ENCODE peak calls at places on chromosomes 6 and 20, in eight cellular contexts. H is astrocyte of the spinal cord, L is foreskin keratinocyte, B is GM23338, M is lower lobe of right lung, F is K562, K is fibroblast of the aortic adventitia, N is neural progenitor cell. C is an unnamed sample.

GRCh38 chr6:80143312-80143960 is 37.0 kb downstream of the BCKDHB start:
- DNase-seq in H (peak), L (peak), B (no peak), M (peak), F (no peak), K (peak), N (no peak), C (no peak)

GRCh38 chr6:117275205-117275604 is 9.8 kb downstream of the VGLL2 start:
- DNase-seq in H (no peak), L (no peak), B (no peak), M (no peak), F (no peak), K (no peak), N (no peak), C (no peak)

GRCh38 chr6:12815884-12816600 is 99.5 kb downstream of the PHACTR1 start:
- DNase-seq in H (no peak), L (peak), B (no peak), M (no peak), F (no peak), K (no peak), N (no peak), C (no peak)

GRCh38 chr20:44586289-44586911 is 4.0 kb downstream of the PKIG start:
- DNase-seq in H (no peak), L (no peak), B (no peak), M (no peak), F (no peak), K (no peak), N (no peak), C (no peak)

GRCh38 chr6:169292340-169293124 is 38.9 kb upstream of the THBS2 start:
- DNase-seq in H (peak), L (peak), B (no peak), M (no peak), F (peak), K (peak), N (no peak), C (peak)

GRCh38 chr20:63711085-63711645 is 3.3 kb downstream of the ZGPAT start:
- DNase-seq in H (no peak), L (no peak), B (no peak), M (no peak), F (no peak), K (no peak), N (no peak), C (no peak)

GRCh38 chr6:54073487-54073886 is 37.8 kb upstream of the MLIP start:
- DNase-seq in H (no peak), L (no peak), B (peak), M (no peak), F (no peak), K (no peak), N (no peak), C (no peak)

GRCh38 chr6:19719691-19720127 is 117.5 kb upstream of the ID4 start:
- DNase-seq in H (peak), L (no peak), B (peak), M (no peak), F (no peak), K (peak), N (peak), C (no peak)

GRCh38 chr6:30124391-30124790 is 11.5 kb upstream of the TRIM31 start:
- DNase-seq in H (no peak), L (no peak), B (no peak), M (no peak), F (no peak), K (no peak), N (no peak), C (no peak)

GRCh38 chr20:50577175-50578018 is 67.2 kb downstream of the PTPN1 start:
- DNase-seq in H (no peak), L (no peak), B (no peak), M (peak), F (no peak), K (no peak), N (no peak), C (no peak)

GRCh38 chr20:29873946-29874345 is 1383.5 kb upstream of the DEFB115 start:
- DNase-seq in H (peak), L (peak), B (peak), M (peak), F (peak), K (peak), N (peak), C (peak)

GRCh38 chr6:34516391-34517324 is 39.5 kb downstream of the SPDEF start:
- DNase-seq in H (no peak), L (no peak), B (no peak), M (peak), F (no peak), K (no peak), N (no peak), C (no peak)

GRCh38 chr6:7129784-7130569 is 22.2 kb downstream of the RREB1 start:
- DNase-seq in H (peak), L (peak), B (no peak), M (peak), F (no peak), K (peak), N (no peak), C (peak)

GRCh38 chr6:164344801-164345291 is 930.3 kb downstream of the QKI start:
- DNase-seq in H (no peak), L (no peak), B (peak), M (no peak), F (no peak), K (peak), N (peak), C (no peak)

GRCh38 chr6:165630544-165630953 is 32.5 kb downstream of the PDE10A start:
- DNase-seq in H (no peak), L (no peak), B (no peak), M (no peak), F (no peak), K (no peak), N (no peak), C (no peak)

GRCh38 chr20:25177890-25178321 is 17.6 kb upstream of the ENTPD6 start:
- DNase-seq in H (peak), L (peak), B (no peak), M (peak), F (no peak), K (peak), N (no peak), C (no peak)

GRCh38 chr6:140180306-140180705 is 805.9 kb upstream of the CITED2 start:
- DNase-seq in H (no peak), L (no peak), B (no peak), M (no peak), F (no peak), K (no peak), N (no peak), C (no peak)

GRCh38 chr20:45867129-45867810 is 9.9 kb downstream of the ZSWIM3 start:
- DNase-seq in H (no peak), L (no peak), B (no peak), M (no peak), F (no peak), K (no peak), N (no peak), C (no peak)

GRCh38 chr6:83954371-83954770 is 79.2 kb upstream of the MRAP2 start:
- DNase-seq in H (no peak), L (no peak), B (no peak), M (no peak), F (no peak), K (no peak), N (no peak), C (no peak)

GRCh38 chr6:35294308-35294945 is 3.2 kb upstream of the DEF6 start:
- DNase-seq in H (peak), L (no peak), B (peak), M (no peak), F (peak), K (peak), N (peak), C (no peak)

GRCh38 chr6:154154389-154154967 is 115.4 kb downstream of the OPRM1 start:
- DNase-seq in H (peak), L (peak), B (peak), M (no peak), F (peak), K (peak), N (peak), C (no peak)

GRCh38 chr6:101445527-101445926 is 52.0 kb downstream of the GRIK2 start:
- DNase-seq in H (peak), L (peak), B (no peak), M (no peak), F (no peak), K (peak), N (no peak), C (no peak)

GRCh38 chr6:137762168-137763090 is 104.6 kb upstream of the TNFAIP3 start:
- DNase-seq in H (no peak), L (no peak), B (no peak), M (no peak), F (no peak), K (no peak), N (no peak), C (no peak)

GRCh38 chr6:89330910-89331309 is 15.8 kb upstream of the GABRR2 start:
- DNase-seq in H (no peak), L (no peak), B (no peak), M (no peak), F (no peak), K (no peak), N (no peak), C (no peak)

GRCh38 chr6:96816182-96816888 is 20.9 kb downstream of the GPR63 start:
- DNase-seq in H (peak), L (no peak), B (peak), M (no peak), F (no peak), K (peak), N (peak), C (no peak)

GRCh38 chr6:37347177-37348145 is 6.3 kb upstream of the RNF8 start:
- DNase-seq in H (no peak), L (no peak), B (no peak), M (no peak), F (no peak), K (no peak), N (no peak), C (no peak)

GRCh38 chr6:26273673-26274595 is 91.1 kb upstream of the BTN3A2 start:
- DNase-seq in H (peak), L (peak), B (no peak), M (no peak), F (no peak), K (peak), N (no peak), C (no peak)

GRCh38 chr6:32982702-32983492 is 14.5 kb downstream of the BRD2 start:
- DNase-seq in H (no peak), L (peak), B (no peak), M (no peak), F (peak), K (no peak), N (no peak), C (no peak)

GRCh38 chr6:107707346-107708270 is 116.5 kb downstream of the SCML4 start:
- DNase-seq in H (no peak), L (no peak), B (no peak), M (no peak), F (no peak), K (no peak), N (no peak), C (no peak)

GRCh38 chr6:22925920-22926587 is 356.7 kb downstream of the HDGFL1 start:
- DNase-seq in H (no peak), L (peak), B (no peak), M (no peak), F (no peak), K (peak), N (no peak), C (no peak)

GRCh38 chr20:12072945-12073245 is 155.2 kb downstream of the BTBD3 start:
- DNase-seq in H (peak), L (no peak), B (no peak), M (no peak), F (no peak), K (peak), N (no peak), C (no peak)

GRCh38 chr20:10316582-10316981 is 98.0 kb downstream of the SNAP25 start:
- DNase-seq in H (no peak), L (no peak), B (peak), M (no peak), F (peak), K (no peak), N (no peak), C (no peak)

GRCh38 chr6:44010411-44011349 is 116.6 kb downstream of the MRPL14 start:
- DNase-seq in H (peak), L (peak), B (no peak), M (no peak), F (no peak), K (peak), N (no peak), C (peak)

GRCh38 chr6:157490870-157491269 is 109.9 kb downstream of the ZDHHC14 start:
- DNase-seq in H (no peak), L (no peak), B (no peak), M (no peak), F (no peak), K (no peak), N (no peak), C (no peak)

GRCh38 chr20:62235001-62235776 is 3.1 kb upstream of the OSBPL2 start:
- DNase-seq in H (no peak), L (no peak), B (no peak), M (no peak), F (no peak), K (no peak), N (no peak), C (no peak)

GRCh38 chr6:75203721-75204120 is 2.1 kb downstream of the COL12A1 start:
- DNase-seq in H (no peak), L (peak), B (no peak), M (no peak), F (no peak), K (peak), N (no peak), C (no peak)

GRCh38 chr6:75202676-75203131 is 3.1 kb downstream of the COL12A1 start:
- DNase-seq in H (peak), L (peak), B (peak), M (no peak), F (no peak), K (no peak), N (peak), C (no peak)

GRCh38 chr6:75199856-75200255 is 6.0 kb downstream of the COL12A1 start:
- DNase-seq in H (peak), L (no peak), B (no peak), M (no peak), F (no peak), K (peak), N (no peak), C (no peak)

GRCh38 chr6:75201076-75201475 is 4.8 kb downstream of the COL12A1 start:
- DNase-seq in H (no peak), L (no peak), B (no peak), M (no peak), F (no peak), K (no peak), N (no peak), C (no peak)

DNA sequence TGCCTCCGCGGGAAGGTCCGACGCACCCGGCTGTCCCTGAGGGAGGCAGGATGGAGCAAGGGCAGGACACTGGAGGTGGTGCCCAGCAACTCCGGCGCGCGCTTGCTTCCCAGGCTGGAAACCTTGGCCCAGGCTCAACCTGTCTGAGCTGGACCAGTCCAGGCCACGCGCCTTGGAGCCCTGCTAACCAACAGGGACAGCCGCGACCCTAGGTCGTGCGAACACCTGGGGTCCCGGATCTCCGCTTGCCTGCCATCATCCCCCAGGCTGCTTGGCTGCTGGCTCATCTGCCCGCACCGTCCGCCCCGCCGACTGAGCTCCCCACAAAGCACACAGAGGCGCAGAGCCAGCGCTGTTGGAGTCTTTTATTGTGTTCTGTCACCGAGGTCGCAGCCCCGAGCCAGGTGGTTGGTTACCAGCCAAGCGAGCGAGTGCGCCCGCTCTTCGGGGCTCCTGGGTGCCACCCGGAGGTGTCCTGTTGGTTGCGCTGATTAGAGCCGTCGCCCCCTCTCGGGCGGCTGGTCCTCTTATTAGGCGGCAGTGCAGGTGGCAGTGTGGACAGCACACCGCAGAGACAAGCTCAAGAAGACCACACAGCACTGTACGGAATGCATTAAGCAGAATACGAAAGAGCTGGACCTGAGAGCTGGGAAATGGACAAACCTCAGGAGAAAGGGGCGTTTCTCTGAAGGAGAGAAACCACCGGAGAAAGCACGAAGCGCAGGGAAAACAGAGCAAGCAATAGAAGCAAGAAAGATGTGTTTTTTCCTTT is 3.8 kb downstream of the COL12A1 start:
- DNase-seq in H (peak), L (no peak), B (peak), M (peak), F (no peak), K (no peak), N (peak), C (no peak)
- TF ChIP-seq CTCF in H (no peak), L (no peak), B (no peak), M (no peak), F (no peak), K (no peak), N (peak), C (no peak)

DNA sequence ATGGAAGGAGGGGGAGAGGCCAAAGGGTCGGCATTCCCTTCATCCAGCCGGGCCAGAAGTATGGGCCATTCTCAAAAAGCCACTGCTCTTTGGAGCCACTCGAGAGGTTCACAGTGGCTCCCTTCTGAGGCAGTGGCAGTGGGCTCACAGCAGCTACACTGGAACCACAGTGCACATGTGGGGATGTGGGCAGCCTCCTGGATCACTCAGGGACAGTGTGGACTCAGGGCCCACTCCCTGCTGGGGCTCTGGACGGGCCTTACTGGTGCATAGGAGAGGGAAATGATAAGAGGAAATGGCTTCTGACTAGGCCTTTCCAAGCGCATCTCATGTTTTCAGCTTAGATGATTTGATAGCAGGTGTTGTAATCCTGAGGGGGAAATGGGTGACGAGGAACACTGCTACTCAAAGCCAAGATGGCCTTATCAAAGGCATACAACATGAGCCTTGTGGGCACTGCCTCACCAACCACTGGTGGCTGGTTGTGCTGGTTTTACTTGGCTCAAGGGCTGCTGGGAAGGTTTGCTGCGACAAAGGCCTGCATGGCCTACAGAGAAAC is 44.0 kb downstream of the PANK2 start:
- DNase-seq in H (no peak), L (no peak), B (no peak), M (no peak), F (no peak), K (no peak), N (no peak), C (no peak)
- TF ChIP-seq CTCF in H (no peak), L (no peak), B (no peak), M (no peak), F (no peak), K (no peak), N (no peak), C (no peak)

GRCh38 chr20:61044499-61044898 is 207.6 kb upstream of the CDH4 start:
- DNase-seq in H (no peak), L (no peak), B (peak), M (no peak), F (peak), K (no peak), N (peak), C (no peak)
- TF ChIP-seq CTCF in H (no peak), L (peak), B (no peak), M (no peak), F (peak), K (no peak), N (peak), C (no peak)

GRCh38 chr20:48163521-48163920 is 378.2 kb upstream of the SULF2 start:
- DNase-seq in H (no peak), L (no peak), B (no peak), M (no peak), F (no peak), K (no peak), N (no peak), C (no peak)
- TF ChIP-seq CTCF in H (no peak), L (no peak), B (no peak), M (no peak), F (no peak), K (no peak), N (no peak), C (no peak)

GRCh38 chr6:128516514-128516898 is 3.9 kb downstream of the PTPRK start:
- DNase-seq in H (peak), L (peak), B (peak), M (no peak), F (no peak), K (no peak), N (peak), C (no peak)
- TF ChIP-seq CTCF in H (peak), L (peak), B (peak), M (peak), F (no peak), K (peak), N (peak), C (no peak)

GRCh38 chr6:144090384-144090783 is 5.0 kb downstream of the SF3B5 start:
- DNase-seq in H (no peak), L (no peak), B (no peak), M (no peak), F (no peak), K (no peak), N (no peak), C (no peak)
- TF ChIP-seq CTCF in H (no peak), L (peak), B (no peak), M (no peak), F (no peak), K (no peak), N (no peak), C (no peak)

C was measured in CD14-positive monocyte.